ENCODE peak calls at places on chromosome 9, in nine cellular contexts. M, L, B, R, V, D, Y, T and W are unnamed samples.

GRCh38 chr9:89687216-89687615 is 82.4 kb downstream of the GADD45G start:
- DNase-seq in M (no peak), L (no peak), B (no peak), R (no peak), V (no peak), D (no peak), Y (no peak), T (no peak), W (no peak)

GRCh38 chr9:108668191-108668940 is 187.4 kb downstream of the ACTL7B start:
- DNase-seq in M (no peak), L (no peak), B (no peak), R (no peak), V (no peak), D (no peak), Y (no peak), T (no peak), W (no peak)

GRCh38 chr9:23822331-23823169 is 3.5 kb downstream of the ELAVL2 start:
- DNase-seq in M (no peak), L (no peak), B (no peak), R (peak; percentile 51), V (no peak), D (no peak), Y (no peak), T (no peak), W (no peak)

GRCh38 chr9:33229359-33230120 is 10.4 kb upstream of the SPINK4 start:
- DNase-seq in M (no peak), L (peak; percentile 66), B (no peak), R (no peak), V (no peak), D (peak; percentile 91), Y (no peak), T (no peak), W (no peak)

GRCh38 chr9:89871871-89872331 is 267.1 kb downstream of the GADD45G start:
- DNase-seq in M (no peak), L (no peak), B (no peak), R (no peak), V (no peak), D (no peak), Y (peak; percentile 69), T (no peak), W (no peak)

GRCh38 chr9:4558599-4558998 is 68.3 kb downstream of the SLC1A1 start:
- DNase-seq in M (no peak), L (no peak), B (no peak), R (no peak), V (no peak), D (no peak), Y (no peak), T (no peak), W (no peak)

GRCh38 chr9:108746864-108747263 is 108.9 kb downstream of the ACTL7B start:
- DNase-seq in M (no peak), L (no peak), B (no peak), R (no peak), V (no peak), D (no peak), Y (no peak), T (no peak), W (no peak)

GRCh38 chr9:134642385-134643181 is 980 bp downstream of the COL5A1 start:
- DNase-seq in M (no peak), L (no peak), B (no peak), R (peak; percentile 73), V (no peak), D (peak; percentile 55), Y (no peak), T (no peak), W (no peak)

GRCh38 chr9:93252116-93252780 is 68.3 kb downstream of the WNK2 start:
- DNase-seq in M (no peak), L (no peak), B (no peak), R (no peak), V (no peak), D (no peak), Y (peak; percentile 45), T (no peak), W (no peak)

GRCh38 chr9:14831661-14832060 is 78.6 kb downstream of the FREM1 start:
- DNase-seq in M (no peak), L (no peak), B (no peak), R (no peak), V (no peak), D (no peak), Y (no peak), T (no peak), W (no peak)

GRCh38 chr9:801399-802071 is 40.0 kb upstream of the DMRT1 start:
- DNase-seq in M (no peak), L (peak; percentile 28), B (no peak), R (no peak), V (no peak), D (no peak), Y (no peak), T (no peak), W (no peak)

GRCh38 chr9:110088099-110088498 is 119.9 kb downstream of the C9orf152 start:
- DNase-seq in M (no peak), L (no peak), B (no peak), R (no peak), V (peak; percentile 25), D (no peak), Y (no peak), T (no peak), W (no peak)

GRCh38 chr9:73050887-73051550 is 98.2 kb upstream of the ALDH1A1 start:
- DNase-seq in M (no peak), L (peak; percentile 62), B (no peak), R (peak; percentile 58), V (no peak), D (peak; percentile 21), Y (no peak), T (no peak), W (no peak)

GRCh38 chr9:93041108-93041802 is 17.2 kb upstream of the SUSD3 start:
- DNase-seq in M (no peak), L (no peak), B (peak; percentile 37), R (no peak), V (no peak), D (no peak), Y (no peak), T (no peak), W (no peak)

GRCh38 chr9:27125030-27125429 is 16.0 kb downstream of the TEK start:
- DNase-seq in M (no peak), L (no peak), B (no peak), R (no peak), V (no peak), D (peak; percentile 69), Y (no peak), T (no peak), W (no peak)

GRCh38 chr9:111148994-111149759 is 110.9 kb upstream of the LPAR1 start:
- DNase-seq in M (no peak), L (no peak), B (no peak), R (no peak), V (no peak), D (no peak), Y (no peak), T (no peak), W (no peak)

GRCh38 chr9:117245225-117245624 is 169.6 kb downstream of the ASTN2 start:
- DNase-seq in M (no peak), L (no peak), B (no peak), R (no peak), V (no peak), D (no peak), Y (no peak), T (no peak), W (no peak)

GRCh38 chr9:4986291-4986690 is 1.2 kb downstream of the JAK2 start:
- DNase-seq in M (no peak), L (no peak), B (no peak), R (no peak), V (no peak), D (no peak), Y (no peak), T (no peak), W (no peak)

GRCh38 chr9:4035809-4036208 is 264.1 kb downstream of the GLIS3 start:
- DNase-seq in M (no peak), L (no peak), B (no peak), R (no peak), V (no peak), D (no peak), Y (no peak), T (no peak), W (no peak)

GRCh38 chr9:77793909-77794308 is 145.8 kb upstream of the GNA14 start:
- DNase-seq in M (no peak), L (no peak), B (no peak), R (no peak), V (no peak), D (no peak), Y (no peak), T (no peak), W (no peak)

GRCh38 chr9:23492126-23493002 is 333.7 kb downstream of the ELAVL2 start:
- DNase-seq in M (no peak), L (no peak), B (no peak), R (peak; percentile 71), V (no peak), D (peak; percentile 46), Y (no peak), T (no peak), W (no peak)

GRCh38 chr9:122463828-122464632 is 13.7 kb downstream of the OR1J1 start:
- DNase-seq in M (no peak), L (no peak), B (peak; percentile 32), R (peak; percentile 29), V (peak; percentile 41), D (no peak), Y (no peak), T (no peak), W (no peak)

GRCh38 chr9:121921444-121921843 is 171.7 kb downstream of the TTLL11 start:
- DNase-seq in M (no peak), L (no peak), B (no peak), R (no peak), V (no peak), D (no peak), Y (no peak), T (no peak), W (no peak)

GRCh38 chr9:21324040-21324439 is 11.2 kb downstream of the KLHL9 start:
- DNase-seq in M (no peak), L (no peak), B (no peak), R (no peak), V (no peak), D (no peak), Y (no peak), T (no peak), W (no peak)